ENCODE peak calls at places on chromosome 3, in four cellular contexts. O, M, X and W are unnamed samples.

GRCh38 chr3:184688251-184688851 is 23.5 kb downstream of the MAGEF1 start:
- DNase-seq in O (no peak), M (no peak), X (no peak), W (no peak)

GRCh38 chr3:14142567-14143270 is 17.9 kb downstream of the TMEM43 start:
- DNase-seq in O (no peak), M (no peak), X (no peak), W (no peak)

GRCh38 chr3:58471025-58471887 is 20.6 kb upstream of the KCTD6 start:
- DNase-seq in O (peak), M (no peak), X (peak), W (peak)

GRCh38 chr3:194080473-194080872 is 55.5 kb upstream of the HES1 start:
- DNase-seq in O (no peak), M (no peak), X (no peak), W (no peak)

GRCh38 chr3:196941846-196942225 is 492 bp downstream of the NCBP2 start:
- DNase-seq in O (no peak), M (no peak), X (peak), W (peak)

GRCh38 chr3:190522621-190523222 is 8.8 kb downstream of the IL1RAP start:
- DNase-seq in O (no peak), M (no peak), X (no peak), W (no peak)

GRCh38 chr3:38597502-38598060 is 51.9 kb downstream of the SCN5A start:
- DNase-seq in O (no peak), M (no peak), X (no peak), W (no peak)

GRCh38 chr3:45343947-45344346 is 44.4 kb upstream of the LARS2 start:
- DNase-seq in O (peak), M (no peak), X (peak), W (peak)

GRCh38 chr3:16917256-16917935 is 32.6 kb downstream of the PLCL2 start:
- DNase-seq in O (no peak), M (no peak), X (no peak), W (no peak)

GRCh38 chr3:72319202-72320095 is 528.8 kb downstream of the SHQ1 start:
- DNase-seq in O (no peak), M (no peak), X (peak), W (no peak)

GRCh38 chr3:48370330-48370708 is 1.7 kb upstream of the FBXW12 start:
- DNase-seq in O (no peak), M (no peak), X (no peak), W (no peak)

GRCh38 chr3:112030911-112031310 is 3.6 kb upstream of the TMPRSS7 start:
- DNase-seq in O (no peak), M (no peak), X (no peak), W (no peak)

GRCh38 chr3:22748453-22748852 is 454.7 kb upstream of the UBE2E2 start:
- DNase-seq in O (no peak), M (no peak), X (no peak), W (no peak)

GRCh38 chr3:179957264-179957845 is 79.4 kb downstream of the PEX5L start:
- DNase-seq in O (no peak), M (no peak), X (no peak), W (no peak)

GRCh38 chr3:52046186-52046913 is 10.0 kb downstream of the DUSP7 start:
- DNase-seq in O (no peak), M (no peak), X (no peak), W (no peak)

GRCh38 chr3:59713971-59714370 is 664.1 kb upstream of the CFAP20DC start:
- DNase-seq in O (no peak), M (no peak), X (no peak), W (no peak)

GRCh38 chr3:126208618-126209256 is 28.4 kb upstream of the ALDH1L1 start:
- DNase-seq in O (peak), M (no peak), X (peak), W (no peak)

GRCh38 chr3:112302061-112302830 is 8.2 kb upstream of the SLC9C1 start:
- DNase-seq in O (no peak), M (no peak), X (peak), W (no peak)

DNA sequence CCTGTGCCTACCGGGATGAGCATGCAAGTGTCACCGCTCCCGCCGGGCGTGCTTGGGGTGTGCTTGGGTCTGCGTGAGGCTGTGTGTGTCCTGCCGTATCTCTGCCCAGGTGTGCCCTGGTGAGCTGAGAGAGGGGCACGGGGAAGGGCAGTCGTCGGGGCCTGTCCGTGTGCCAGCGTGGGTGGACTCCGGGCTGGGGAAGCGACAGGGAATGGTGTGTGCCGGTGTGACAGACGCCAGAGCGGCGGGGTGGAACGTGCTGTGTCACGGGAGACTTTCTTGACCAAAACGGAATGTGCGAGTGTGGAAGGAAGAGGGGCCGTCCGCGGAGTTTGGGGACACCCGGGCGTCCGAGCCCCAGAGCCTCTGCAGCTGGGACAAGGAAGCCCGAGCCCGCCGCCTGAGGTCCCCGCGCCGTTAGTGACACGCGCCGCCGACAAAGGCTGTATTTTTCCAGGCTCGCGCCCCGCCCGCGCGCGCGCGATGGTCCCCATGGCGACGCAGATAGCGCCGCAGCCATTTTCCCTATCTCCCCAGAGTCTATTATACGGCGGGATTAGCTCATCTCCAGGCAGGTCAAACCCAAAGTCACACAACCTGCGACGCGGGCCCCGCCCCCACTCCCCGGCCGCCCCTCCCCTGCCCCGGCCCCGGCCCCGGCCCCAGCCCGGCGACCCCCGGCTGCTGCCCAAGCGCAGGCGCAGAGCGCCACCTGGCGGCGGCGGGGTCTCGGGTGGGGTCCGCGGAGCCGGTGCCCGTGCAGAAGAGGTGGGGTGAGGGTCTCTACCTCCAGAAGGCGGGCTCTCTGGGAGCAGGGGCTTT is 4.5 kb upstream of the GATA2 start:
- DNase-seq in O (no peak), M (no peak), X (peak), W (peak)
- TF ChIP-seq TARDBP in O (no peak), M (no peak), X (peak), W (no peak)

GRCh38 chr3:122063908-122064307 is 8.7 kb downstream of the CD86 start:
- DNase-seq in O (no peak), M (no peak), X (no peak), W (no peak)
- TF ChIP-seq TARDBP in O (no peak), M (no peak), X (no peak), W (no peak)

GRCh38 chr3:103195201-103195600 is 760.4 kb downstream of the ZPLD1 start:
- DNase-seq in O (no peak), M (no peak), X (no peak), W (no peak)
- TF ChIP-seq TARDBP in O (no peak), M (no peak), X (no peak), W (no peak)

GRCh38 chr3:4290272-4290893 is 12.8 kb upstream of the SETMAR start:
- DNase-seq in O (peak), M (no peak), X (peak), W (peak)

GRCh38 chr3:4289044-4289443 is 14.1 kb upstream of the SETMAR start:
- DNase-seq in O (no peak), M (no peak), X (no peak), W (no peak)

GRCh38 chr3:4297486-4297885 is 5.7 kb upstream of the SETMAR start:
- DNase-seq in O (no peak), M (no peak), X (no peak), W (no peak)

GRCh38 chr3:4292301-4292700 is 10.9 kb upstream of the SETMAR start:
- DNase-seq in O (no peak), M (no peak), X (no peak), W (no peak)
- TF ChIP-seq TARDBP in O (no peak), M (no peak), X (no peak), W (no peak)

GRCh38 chr3:141449424-141449823 is 37.4 kb upstream of the RASA2 start:
- DNase-seq in O (no peak), M (no peak), X (no peak), W (no peak)

GRCh38 chr3:141450727-141451378 is 36.0 kb upstream of the RASA2 start:
- DNase-seq in O (no peak), M (no peak), X (peak), W (no peak)

GRCh38 chr3:141454055-141454454 is 32.8 kb upstream of the RASA2 start:
- DNase-seq in O (no peak), M (no peak), X (no peak), W (no peak)

GRCh38 chr3:141452773-141453172 is 34.1 kb upstream of the RASA2 start:
- DNase-seq in O (no peak), M (no peak), X (no peak), W (no peak)

GRCh38 chr3:141452045-141452444 is 34.8 kb upstream of the RASA2 start:
- DNase-seq in O (peak), M (peak), X (peak), W (no peak)
- TF ChIP-seq TARDBP in O (no peak), M (no peak), X (no peak), W (no peak)

DNA sequence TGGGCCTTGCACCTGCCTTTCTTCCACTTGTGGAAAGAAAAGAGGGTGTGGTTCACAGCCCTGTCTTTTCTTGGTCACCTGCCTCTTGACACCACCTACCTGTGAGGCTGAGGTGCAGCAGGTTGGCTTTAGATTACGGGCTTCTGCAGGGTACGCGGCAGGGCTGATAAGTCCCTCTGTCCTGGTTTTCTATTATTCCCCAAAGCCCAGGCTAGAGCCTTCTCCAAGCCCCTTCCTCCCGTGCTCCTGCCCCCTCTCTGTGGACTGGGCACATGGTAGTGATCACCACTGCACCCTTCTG is 44.8 kb upstream of the HACD2 start:
- DNase-seq in O (no peak), M (no peak), X (no peak), W (no peak)
- TF ChIP-seq TARDBP in O (no peak), M (no peak), X (no peak), W (no peak)

GRCh38 chr3:133472242-133472641 is 72.4 kb downstream of the BFSP2 start:
- DNase-seq in O (no peak), M (no peak), X (no peak), W (no peak)
- TF ChIP-seq TARDBP in O (no peak), M (no peak), X (no peak), W (no peak)

DNA sequence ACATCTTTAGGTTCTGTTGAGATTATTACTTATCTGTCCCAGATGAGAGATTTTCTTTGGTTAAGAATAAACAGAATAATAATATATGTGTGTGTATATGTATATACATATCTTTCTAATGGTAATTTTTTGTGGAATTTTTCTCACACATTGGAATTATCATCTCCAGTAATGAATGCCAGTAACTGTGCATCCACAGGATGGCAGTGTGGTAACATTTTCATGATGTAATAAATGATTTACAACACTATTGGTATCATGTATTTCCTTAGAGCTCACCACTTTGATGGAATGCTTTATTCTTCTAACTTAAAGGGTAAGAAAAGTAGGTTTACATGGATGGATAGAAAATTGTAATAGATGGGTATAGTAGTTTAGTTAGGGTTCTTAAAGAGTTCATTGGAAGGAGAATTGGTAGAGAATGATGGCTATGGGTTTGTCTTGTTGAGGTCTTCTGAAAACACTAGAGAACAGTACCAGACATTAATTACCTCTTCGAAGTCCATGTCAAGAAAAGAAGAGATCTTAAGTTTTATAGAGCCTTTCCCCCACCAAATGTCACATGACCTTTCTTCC is 78.1 kb downstream of the STT3B start:
- DNase-seq in O (peak), M (no peak), X (no peak), W (peak)
- TF ChIP-seq TARDBP in O (no peak), M (no peak), X (no peak), W (no peak)